ENCODE peak calls at places on chromosomes 3 and 15, in four cellular contexts. O, L, Q and R are unnamed samples.

GRCh38 chr3:22245122-22245521 is 494.1 kb upstream of the ZNF385D start:
- DNase-seq in Q (no peak), O (no peak), L (no peak), R (no peak)

GRCh38 chr3:118810499-118811035 is 224.1 kb downstream of the IGSF11 start:
- DNase-seq in O (no peak), L (no peak), Q (no peak), R (no peak)

GRCh38 chr3:117706037-117706436 is 996.5 kb downstream of the TUSC7 start:
- DNase-seq in O (no peak), Q (no peak), L (no peak), R (no peak)

GRCh38 chr15:39788108-39788507 is 5.5 kb upstream of the FSIP1 start:
- DNase-seq in Q (no peak), O (no peak), L (no peak), R (no peak)

GRCh38 chr3:156554515-156554841 is 439 bp downstream of the SSR3 start:
- DNase-seq in Q (no peak), O (no peak), L (peak), R (no peak)

GRCh38 chr15:62782100-62782791 is 260.3 kb upstream of the TPM1 start:
- DNase-seq in O (peak), L (peak), Q (peak), R (peak)

GRCh38 chr3:160474416-160474838 is 24.8 kb upstream of the TRIM59 start:
- DNase-seq in O (no peak), Q (peak), L (no peak), R (no peak)

GRCh38 chr3:104779324-104779723 is 587.4 kb upstream of the ALCAM start:
- DNase-seq in O (no peak), Q (no peak), L (no peak), R (no peak)

GRCh38 chr15:40843885-40844542 is at the start of gene SPINT1:
- DNase-seq in O (peak), L (peak), Q (peak), R (peak)

GRCh38 chr3:88596451-88596850 is 446.7 kb downstream of the C3orf38 start:
- DNase-seq in L (no peak), Q (no peak), O (no peak), R (no peak)

GRCh38 chr3:124859025-124859424 is 28.1 kb downstream of the ITGB5 start:
- DNase-seq in L (no peak), Q (no peak), O (no peak), R (no peak)

GRCh38 chr3:25582242-25582641 is 82.5 kb downstream of the TOP2B start:
- DNase-seq in Q (no peak), O (no peak), L (no peak), R (no peak)

GRCh38 chr3:108388136-108389132 is 92.1 kb downstream of the HHLA2 start:
- DNase-seq in L (no peak), Q (no peak), O (no peak), R (no peak)

GRCh38 chr15:27408428-27408827 is 437.4 kb downstream of the GABRG3 start:
- DNase-seq in Q (peak), O (no peak), L (no peak), R (no peak)

GRCh38 chr3:126496894-126497850 is 20.4 kb downstream of the UROC1 start:
- DNase-seq in Q (no peak), L (no peak), O (no peak), R (no peak)

GRCh38 chr3:49132437-49133225 is at the start of gene LAMB2:
- DNase-seq in Q (peak), O (peak), L (peak), R (peak)

GRCh38 chr3:71423151-71423906 is 160.2 kb downstream of the FOXP1 start:
- DNase-seq in L (no peak), O (peak), Q (peak), R (peak)

GRCh38 chr3:24013843-24014242 is 68.8 kb downstream of the NR1D2 start:
- DNase-seq in O (no peak), L (no peak), Q (no peak), R (no peak)

GRCh38 chr3:120560304-120561250 is 35.6 kb upstream of the NDUFB4 start:
- DNase-seq in O (no peak), Q (no peak), L (no peak), R (no peak)

DNA sequence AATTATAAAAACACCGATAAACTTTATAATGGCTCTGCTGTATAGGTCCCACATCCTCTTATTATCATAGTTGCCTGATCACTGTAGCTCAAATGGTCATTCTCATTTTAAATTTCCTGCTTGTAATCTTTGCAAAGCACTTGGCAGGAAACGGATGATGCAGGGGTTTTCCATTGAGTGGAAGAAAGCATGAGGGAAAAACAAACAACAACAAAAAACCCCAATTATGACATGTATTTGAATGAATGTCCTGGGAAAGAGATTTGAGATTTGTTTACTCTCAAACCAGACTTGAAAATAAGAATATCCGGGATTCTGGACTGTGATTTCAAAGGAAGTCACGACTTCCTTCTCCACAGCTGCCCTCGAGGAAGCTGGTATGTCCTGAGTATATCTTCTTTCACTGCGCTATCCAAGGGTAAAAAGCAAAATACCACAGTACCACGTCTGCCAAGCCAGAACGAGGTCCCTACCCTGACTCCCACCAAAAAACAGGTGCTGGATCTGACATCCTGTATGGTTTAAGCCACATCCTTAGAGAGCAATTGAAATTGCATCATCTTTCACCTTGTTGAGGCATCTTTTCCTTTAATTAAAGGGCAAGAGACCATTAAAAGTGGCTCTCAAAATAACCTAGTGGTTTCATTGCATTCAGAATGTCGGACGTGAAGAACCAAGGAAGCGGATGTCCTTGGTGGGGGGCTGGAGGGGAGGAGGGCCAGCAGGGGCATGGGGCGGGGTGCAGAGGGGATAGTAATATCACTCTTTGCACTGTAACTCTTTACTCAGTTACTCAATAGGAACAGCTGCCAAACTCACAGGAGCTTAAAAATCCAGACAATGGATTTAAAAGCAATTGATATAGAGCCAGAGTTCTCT is 13.5 kb upstream of the TIPIN start:
- DNase-seq in L (no peak), Q (no peak), O (no peak), R (no peak)
- H3K4me3 ChIP-seq in L (peak), Q (no peak), O (no peak), R (peak)

GRCh38 chr3:45225465-45226205 is 452 bp downstream of the TMEM158 start:
- DNase-seq in Q (peak), L (no peak), O (no peak), R (no peak)
- H3K4me3 ChIP-seq in Q (peak), L (peak), O (no peak), R (peak)

DNA sequence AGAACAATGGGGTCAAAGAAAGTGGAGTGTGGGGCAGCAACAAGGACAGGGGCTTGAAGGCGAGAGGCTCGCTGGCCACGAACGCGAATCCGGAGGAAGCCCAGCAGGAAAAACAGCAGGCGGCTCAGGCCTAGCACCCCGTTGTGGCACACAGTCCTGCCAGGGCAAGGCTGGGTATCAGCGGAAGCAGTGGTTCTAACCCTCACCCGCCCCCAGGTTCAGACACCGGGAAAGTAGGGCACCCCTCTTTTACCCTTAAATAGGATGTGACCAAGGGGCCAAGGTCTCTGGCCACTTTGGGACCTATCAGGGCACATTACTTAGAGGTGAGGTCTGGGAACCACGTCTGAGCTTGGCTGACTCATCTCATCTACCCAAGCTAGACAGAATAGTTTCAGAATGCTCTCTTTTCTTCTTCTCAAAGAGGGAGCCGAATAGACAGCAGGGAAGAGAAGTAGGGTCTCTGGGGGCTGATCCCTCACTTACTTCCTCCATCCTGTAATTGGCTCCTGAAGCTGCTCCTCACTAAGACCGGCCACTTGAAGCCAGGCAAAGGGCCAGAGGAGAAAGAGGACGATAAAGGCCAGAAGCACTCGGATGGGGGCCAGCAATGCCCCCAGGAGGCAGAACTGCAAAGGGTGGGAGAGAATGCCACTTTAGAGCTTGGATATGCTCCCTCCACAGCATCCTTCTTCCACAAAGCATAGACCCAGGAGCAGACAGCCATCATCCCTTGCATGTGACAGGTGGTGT is 1.7 kb downstream of the LPCAT4 start:
- DNase-seq in L (no peak), Q (no peak), O (no peak), R (no peak)
- H3K4me3 ChIP-seq in L (peak), Q (peak), O (no peak), R (peak)

GRCh38 chr15:64804619-64805018 is 20.8 kb downstream of the PIF1 start:
- DNase-seq in L (no peak), O (no peak), Q (no peak), R (no peak)

GRCh38 chr15:64807751-64808222 is 17.7 kb downstream of the PIF1 start:
- DNase-seq in L (no peak), O (no peak), Q (no peak), R (no peak)

GRCh38 chr15:64806509-64806908 is 18.9 kb downstream of the PIF1 start:
- DNase-seq in O (no peak), Q (no peak), L (no peak), R (no peak)

GRCh38 chr15:64808785-64809453 is 16.5 kb downstream of the PIF1 start:
- DNase-seq in L (no peak), Q (peak), O (no peak), R (no peak)

DNA sequence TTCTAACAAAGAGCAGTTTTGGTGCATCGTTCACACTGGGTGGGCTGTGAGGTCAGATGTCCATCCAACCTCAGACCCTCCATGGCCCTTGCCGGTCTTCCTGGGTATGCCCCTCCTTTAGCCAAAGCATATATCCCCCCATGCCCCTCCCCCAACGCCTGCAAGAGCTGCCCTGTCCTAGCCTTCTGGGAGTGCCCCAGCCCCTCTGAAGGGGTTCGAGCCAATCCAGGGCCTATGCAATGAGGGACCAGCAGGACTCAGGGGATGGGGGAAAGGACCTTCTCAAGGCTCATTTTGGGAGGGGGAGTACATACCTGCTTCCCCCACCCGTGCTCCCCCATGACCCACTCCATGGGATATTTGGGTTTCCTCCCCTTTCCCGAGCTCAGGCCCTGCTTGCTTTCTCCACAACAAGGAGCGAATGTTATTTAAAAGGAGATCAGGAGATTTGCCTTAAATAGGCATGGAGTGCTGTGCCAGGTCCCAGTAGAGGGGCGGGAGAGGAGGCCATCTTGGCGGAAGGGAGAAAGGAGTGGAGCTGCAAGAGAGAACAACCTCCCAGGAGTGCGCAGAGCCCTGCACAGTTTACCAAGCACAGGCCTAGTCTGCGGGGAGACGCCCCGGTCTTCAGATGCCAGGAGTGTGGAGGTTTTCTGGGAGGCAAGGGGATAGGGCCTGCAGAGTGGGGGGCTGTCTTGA is 18.2 kb downstream of the PIF1 start:
- DNase-seq in L (no peak), O (no peak), Q (no peak), R (no peak)
- H3K4me3 ChIP-seq in L (no peak), O (no peak), Q (no peak), R (no peak)

DNA sequence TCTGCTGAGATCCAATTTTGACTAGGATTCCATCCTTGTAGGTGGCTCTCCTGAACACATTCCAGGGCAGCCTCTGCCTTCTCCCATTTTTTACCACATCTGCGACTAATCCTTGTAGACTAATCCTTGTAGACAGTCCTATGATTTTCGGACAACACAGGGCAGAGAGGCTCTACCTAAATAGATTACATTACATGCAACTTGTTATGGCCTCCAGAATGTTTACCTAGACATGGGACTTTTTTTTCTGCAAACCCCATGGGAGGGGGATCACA is 239.3 kb upstream of the WNT5A start:
- DNase-seq in O (no peak), Q (no peak), L (no peak), R (no peak)
- H3K4me3 ChIP-seq in O (no peak), Q (no peak), L (no peak), R (no peak)

GRCh38 chr3:184693011-184693975 is 18.6 kb downstream of the MAGEF1 start:
- DNase-seq in O (no peak), L (no peak), Q (peak), R (no peak)
- H3K4me3 ChIP-seq in O (no peak), L (no peak), Q (no peak), R (no peak)

GRCh38 chr3:182644013-182644412 is 149.3 kb upstream of the ATP11B start:
- DNase-seq in O (no peak), L (no peak), Q (no peak), R (no peak)

GRCh38 chr3:182650568-182651128 is 142.7 kb upstream of the ATP11B start:
- DNase-seq in O (no peak), L (no peak), Q (no peak), R (no peak)

GRCh38 chr3:182644800-182645433 is 148.4 kb upstream of the ATP11B start:
- DNase-seq in O (no peak), L (no peak), Q (no peak), R (no peak)
- H3K4me3 ChIP-seq in O (no peak), L (no peak), Q (no peak), R (no peak)